ENCODE peak calls at places on chromosome 1, in four cellular contexts. One of them, this sample, is unnamed.

GRCh38 chr1:24289937-24290595 is 29.1 kb upstream of the GRHL3 start:
- DNase-seq in right lobe of liver: peak; percentile 87
- DNase-seq in hepatocyte: no peak
- DNase-seq in heart left ventricle: peak; percentile 90
- DNase-seq in this sample: peak; percentile 96

GRCh38 chr1:230032882-230033281 is 34.2 kb upstream of the GALNT2 start:
- DNase-seq in right lobe of liver: no peak
- DNase-seq in hepatocyte: no peak
- DNase-seq in heart left ventricle: no peak
- DNase-seq in this sample: no peak

GRCh38 chr1:244302889-244303609 is 148.7 kb downstream of the ADSS2 start:
- DNase-seq in heart left ventricle: no peak
- DNase-seq in right lobe of liver: no peak
- DNase-seq in hepatocyte: peak; percentile 70
- DNase-seq in this sample: peak; percentile 87

GRCh38 chr1:74395492-74395891 is 116.9 kb downstream of the LRRC53 start:
- DNase-seq in hepatocyte: no peak
- DNase-seq in right lobe of liver: no peak
- DNase-seq in heart left ventricle: no peak
- DNase-seq in this sample: peak; percentile 74

GRCh38 chr1:207713529-207713928 is 38.3 kb upstream of the CD46 start:
- DNase-seq in hepatocyte: no peak
- DNase-seq in right lobe of liver: no peak
- DNase-seq in heart left ventricle: no peak
- DNase-seq in this sample: peak; percentile 66

GRCh38 chr1:153577624-153578051 is 12.0 kb upstream of the S100A2 start:
- DNase-seq in right lobe of liver: no peak
- DNase-seq in heart left ventricle: no peak
- DNase-seq in hepatocyte: no peak
- DNase-seq in this sample: peak; percentile 75

GRCh38 chr1:245754463-245754961 is 599.7 kb downstream of the KIF26B start:
- DNase-seq in hepatocyte: no peak
- DNase-seq in heart left ventricle: no peak
- DNase-seq in right lobe of liver: no peak
- DNase-seq in this sample: no peak

GRCh38 chr1:27306071-27306470 is 15.9 kb upstream of the TMEM222 start:
- DNase-seq in hepatocyte: no peak
- DNase-seq in heart left ventricle: no peak
- DNase-seq in right lobe of liver: no peak
- DNase-seq in this sample: no peak

GRCh38 chr1:108877858-108878257 is 1.1 kb downstream of the GPSM2 start:
- DNase-seq in right lobe of liver: no peak
- DNase-seq in heart left ventricle: no peak
- DNase-seq in hepatocyte: no peak
- DNase-seq in this sample: no peak

GRCh38 chr1:26225033-26225831 is 8.8 kb upstream of the CEP85 start:
- DNase-seq in heart left ventricle: peak; percentile 85
- DNase-seq in right lobe of liver: peak; percentile 98
- DNase-seq in hepatocyte: peak; percentile 88
- DNase-seq in this sample: peak; percentile 92

GRCh38 chr1:74012583-74012982 is 185.4 kb downstream of the LRRIQ3 start:
- DNase-seq in heart left ventricle: no peak
- DNase-seq in right lobe of liver: no peak
- DNase-seq in hepatocyte: no peak
- DNase-seq in this sample: no peak

GRCh38 chr1:41678141-41678878 is 193.8 kb upstream of the EDN2 start:
- DNase-seq in hepatocyte: no peak
- DNase-seq in heart left ventricle: peak; percentile 82
- DNase-seq in right lobe of liver: no peak
- DNase-seq in this sample: no peak

GRCh38 chr1:36326499-36326898 is 3.1 kb upstream of the EVA1B start:
- DNase-seq in heart left ventricle: no peak
- DNase-seq in right lobe of liver: no peak
- DNase-seq in hepatocyte: no peak
- DNase-seq in this sample: peak; percentile 80

GRCh38 chr1:36323636-36324321 is at the start of gene EVA1B:
- DNase-seq in hepatocyte: peak; percentile 90
- DNase-seq in heart left ventricle: peak; percentile 94
- DNase-seq in right lobe of liver: peak; percentile 79
- DNase-seq in this sample: peak; percentile 95

GRCh38 chr1:36322085-36322785 is 1.2 kb downstream of the EVA1B start:
- DNase-seq in hepatocyte: no peak
- DNase-seq in heart left ventricle: no peak
- DNase-seq in right lobe of liver: no peak
- DNase-seq in this sample: peak; percentile 85

GRCh38 chr1:36322786-36323635 is 434 bp downstream of the EVA1B start:
- DNase-seq in right lobe of liver: peak; percentile 57
- DNase-seq in heart left ventricle: peak; percentile 86
- DNase-seq in hepatocyte: peak; percentile 67
- DNase-seq in this sample: peak; percentile 93

DNA sequence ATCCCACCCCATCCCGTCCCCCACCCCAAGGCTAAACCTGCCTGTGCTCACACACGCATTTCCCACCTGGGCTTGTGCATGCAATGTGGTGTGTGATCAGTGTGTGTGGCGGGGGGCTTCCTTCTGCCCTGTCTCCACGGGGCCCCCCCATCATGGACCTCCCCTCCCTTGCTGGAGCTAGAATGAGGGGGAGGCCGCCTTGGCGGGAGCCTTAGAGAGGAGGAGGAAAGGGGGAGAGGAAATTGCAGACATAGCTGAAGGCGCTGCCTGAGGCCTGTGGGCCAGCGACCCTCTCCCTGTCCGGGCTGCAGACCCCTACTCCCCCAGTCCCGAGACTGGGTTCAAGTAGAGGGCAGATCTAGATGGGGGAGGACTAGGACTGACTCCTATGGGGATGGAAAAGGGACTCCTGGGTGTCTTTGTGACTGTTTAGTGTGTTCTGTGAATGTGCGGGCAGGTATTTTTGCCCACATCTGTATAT is 917 bp upstream of the EVA1B start:
- DNase-seq in heart left ventricle: no peak
- DNase-seq in right lobe of liver: no peak
- DNase-seq in hepatocyte: no peak
- DNase-seq in this sample: no peak
- H3K4me3 ChIP-seq in heart left ventricle: peak overlapping the region; percentile 90
- H3K4me3 ChIP-seq in right lobe of liver: no peak overlapping the region
- H3K4me3 ChIP-seq in hepatocyte: no peak overlapping the region
- H3K4me3 ChIP-seq in this sample: peak overlapping the region; percentile 67

DNA sequence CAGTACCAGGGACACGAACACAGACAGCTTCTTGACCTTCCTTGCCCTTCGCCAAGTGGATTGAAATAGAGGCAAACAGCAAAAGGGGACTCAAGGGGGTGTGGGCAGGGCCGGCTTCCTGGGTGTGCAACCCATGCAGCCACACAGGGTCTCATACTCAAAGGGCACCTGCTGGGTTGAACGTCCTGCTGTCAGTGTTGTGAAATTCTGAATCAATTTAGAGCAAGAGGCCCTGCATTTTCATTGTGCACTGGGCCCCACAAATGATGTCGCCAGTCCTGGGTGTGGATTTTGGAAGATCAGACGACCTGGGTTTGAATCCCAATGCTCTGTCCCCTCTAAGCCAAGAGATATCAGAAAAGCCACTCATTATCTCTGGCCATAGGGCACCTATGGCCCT is 51.1 kb downstream of the CASZ1 start:
- DNase-seq in right lobe of liver: no peak
- DNase-seq in hepatocyte: no peak
- DNase-seq in heart left ventricle: no peak
- DNase-seq in this sample: no peak
- H3K36me3 ChIP-seq in right lobe of liver: no peaks in the 10 kb centered on the region
- H3K36me3 ChIP-seq in hepatocyte: no peaks in the 10 kb centered on the region
- H3K36me3 ChIP-seq in heart left ventricle: no peaks in the 10 kb centered on the region
- H3K36me3 ChIP-seq in this sample: no peaks in the 10 kb centered on the region

DNA sequence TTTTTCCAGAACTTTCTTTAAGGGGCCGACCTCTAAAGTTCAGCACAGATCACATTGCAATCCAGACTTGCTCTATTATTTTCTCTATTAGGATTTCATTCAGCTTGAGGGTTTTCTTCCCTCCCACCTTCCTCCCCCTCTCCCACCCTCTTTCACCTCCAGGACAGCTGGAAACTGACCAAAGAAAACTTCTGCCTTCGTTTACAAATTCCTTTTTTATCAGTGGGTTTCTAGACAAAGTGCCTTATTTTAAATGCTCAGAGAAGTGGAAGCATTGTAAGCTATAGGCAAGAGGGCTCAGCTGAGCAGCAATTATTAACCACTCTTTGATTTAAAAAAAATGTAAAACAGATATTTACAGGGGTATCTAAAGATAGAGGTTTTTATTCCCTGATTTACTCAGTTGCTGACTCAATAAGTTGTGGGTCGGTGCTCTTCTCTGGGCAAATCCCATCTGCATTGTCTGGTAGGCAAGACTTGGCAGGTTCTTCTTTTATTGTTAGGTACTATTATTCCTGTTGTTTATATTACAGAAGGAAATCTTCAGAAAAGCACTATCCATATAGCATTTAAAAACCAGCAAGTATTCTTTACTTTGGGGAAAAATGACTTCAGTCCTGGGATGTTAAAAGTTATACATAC is 277.0 kb upstream of the C1orf105 start:
- DNase-seq in heart left ventricle: no peak
- DNase-seq in right lobe of liver: no peak
- DNase-seq in hepatocyte: no peak
- DNase-seq in this sample: no peak
- H3K27ac ChIP-seq in heart left ventricle: peak overlapping the region; percentile 83
- H3K27ac ChIP-seq in right lobe of liver: peak overlapping the region; percentile 54
- H3K27ac ChIP-seq in hepatocyte: peak overlapping the region; percentile 97
- H3K27ac ChIP-seq in this sample: peak overlapping the region; percentile 45

GRCh38 chr1:156703741-156704140 is 1.6 kb downstream of the CRABP2 start:
- DNase-seq in hepatocyte: no peak
- DNase-seq in right lobe of liver: no peak
- DNase-seq in heart left ventricle: peak; percentile 10
- DNase-seq in this sample: no peak
- H3K4me3 ChIP-seq in hepatocyte: peak overlapping the region; percentile 17
- H3K4me3 ChIP-seq in right lobe of liver: no peak overlapping the region
- H3K4me3 ChIP-seq in heart left ventricle: no peak overlapping the region
- H3K4me3 ChIP-seq in this sample: no peak overlapping the region

GRCh38 chr1:209945377-209945776 is 7.4 kb downstream of the SYT14 start:
- DNase-seq in right lobe of liver: no peak
- DNase-seq in hepatocyte: no peak
- DNase-seq in heart left ventricle: no peak
- DNase-seq in this sample: no peak

GRCh38 chr1:209948155-209948554 is 10.1 kb downstream of the SYT14 start:
- DNase-seq in heart left ventricle: no peak
- DNase-seq in right lobe of liver: no peak
- DNase-seq in hepatocyte: no peak
- DNase-seq in this sample: no peak
- H3K36me3 ChIP-seq in heart left ventricle: no peaks in the 10 kb centered on the region
- H3K36me3 ChIP-seq in right lobe of liver: no peaks in the 10 kb centered on the region
- H3K36me3 ChIP-seq in hepatocyte: no peaks in the 10 kb centered on the region
- H3K36me3 ChIP-seq in this sample: no peaks in the 10 kb centered on the region

DNA sequence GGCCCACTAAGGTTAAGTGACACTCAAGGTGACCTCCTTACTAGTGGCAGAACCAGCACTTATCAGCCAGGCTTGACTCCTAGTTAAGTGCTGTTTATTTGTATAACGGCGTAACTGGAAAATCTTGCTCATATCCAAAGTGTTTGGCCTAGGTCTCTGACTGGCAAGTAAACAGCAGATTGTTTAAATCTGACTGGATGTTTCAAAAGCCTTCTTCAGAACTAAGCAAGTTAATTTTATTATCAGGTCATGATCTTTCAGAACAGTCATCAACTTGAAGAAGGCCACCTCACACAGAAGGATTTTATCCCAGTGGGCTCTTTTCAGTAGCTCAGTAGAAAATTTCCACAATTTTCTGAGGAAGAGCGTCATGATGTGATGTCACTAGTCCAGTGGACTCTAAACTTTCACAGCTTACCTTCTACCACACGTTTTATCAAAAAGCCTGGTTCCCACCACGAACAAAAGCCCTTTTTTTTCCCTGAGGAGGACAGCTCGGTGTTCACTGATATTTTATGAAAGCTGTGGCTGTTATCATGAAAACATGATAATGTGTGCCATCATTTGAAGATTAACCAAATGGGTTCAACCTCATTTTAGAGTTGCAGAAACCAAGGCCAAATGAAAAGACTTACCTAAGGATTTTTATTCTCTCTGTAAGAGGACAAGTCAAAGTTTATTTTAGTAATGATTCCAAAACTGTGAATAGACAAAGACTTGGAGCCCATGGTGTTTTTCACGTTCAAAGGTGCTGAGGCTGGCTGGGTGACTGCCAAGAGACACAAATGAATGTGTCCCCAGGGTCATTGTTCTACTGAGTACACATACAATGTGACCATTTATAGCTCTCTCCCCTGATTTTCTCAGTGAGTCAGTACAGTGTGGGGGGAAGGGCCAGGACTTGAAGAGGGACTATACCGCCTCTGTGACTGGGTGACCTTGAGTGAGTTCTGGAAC is 9.1 kb downstream of the SGIP1 start:
- DNase-seq in hepatocyte: peak; percentile 86
- DNase-seq in right lobe of liver: peak; percentile 78
- DNase-seq in heart left ventricle: peak; percentile 79
- DNase-seq in this sample: peak; percentile 82
- H3K27ac ChIP-seq in hepatocyte: peak overlapping the region; percentile 91
- H3K27ac ChIP-seq in right lobe of liver: peak overlapping the region; percentile 44
- H3K27ac ChIP-seq in heart left ventricle: peak overlapping the region; percentile 79
- H3K27ac ChIP-seq in this sample: peak overlapping the region; percentile 71

GRCh38 chr1:201774224-201774982 is 54.6 kb upstream of the IPO9 start:
- DNase-seq in hepatocyte: no peak
- DNase-seq in right lobe of liver: no peak
- DNase-seq in heart left ventricle: no peak
- DNase-seq in this sample: no peak

GRCh38 chr1:201775380-201775779 is 53.6 kb upstream of the IPO9 start:
- DNase-seq in hepatocyte: no peak
- DNase-seq in right lobe of liver: no peak
- DNase-seq in heart left ventricle: no peak
- DNase-seq in this sample: no peak

GRCh38 chr1:201772178-201772577 is 56.8 kb upstream of the IPO9 start:
- DNase-seq in hepatocyte: no peak
- DNase-seq in right lobe of liver: no peak
- DNase-seq in heart left ventricle: no peak
- DNase-seq in this sample: no peak

GRCh38 chr1:201774983-201775344 is 54.0 kb upstream of the IPO9 start:
- DNase-seq in right lobe of liver: no peak
- DNase-seq in hepatocyte: no peak
- DNase-seq in heart left ventricle: no peak
- DNase-seq in this sample: no peak

DNA sequence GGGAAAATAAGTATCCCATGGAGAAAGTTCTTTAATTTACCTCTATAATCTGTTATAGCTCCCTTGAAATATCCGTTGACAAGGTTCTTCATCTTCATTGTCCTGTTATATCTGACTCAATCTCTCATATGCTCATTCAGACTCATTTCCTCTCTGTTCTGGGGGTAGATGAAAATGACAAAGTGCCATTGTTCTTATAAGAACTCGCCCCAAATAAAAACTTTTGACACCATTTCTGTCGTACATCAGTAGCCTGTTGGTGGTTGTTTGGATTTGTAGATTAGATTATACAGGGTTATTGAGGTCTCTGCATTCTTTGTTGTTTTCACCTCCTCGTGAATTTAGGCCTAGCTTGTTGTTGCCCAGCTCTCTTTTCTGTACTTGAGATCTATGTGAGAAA is 55.2 kb upstream of the IPO9 start:
- DNase-seq in right lobe of liver: no peak
- DNase-seq in hepatocyte: no peak
- DNase-seq in heart left ventricle: no peak
- DNase-seq in this sample: no peak
- H3K4me3 ChIP-seq in right lobe of liver: no peak overlapping the region
- H3K4me3 ChIP-seq in hepatocyte: no peak overlapping the region
- H3K4me3 ChIP-seq in heart left ventricle: no peak overlapping the region
- H3K4me3 ChIP-seq in this sample: no peak overlapping the region

This sample was measured in kidney.